ENCODE peak calls at places on chromosomes 11 and 22, in eight cellular contexts. P is pancreas; R is HuH-7.5; M is SJSA1; D is iPS-NIHi11; K is T-helper 17 cell; X is AG04449; H is effector memory CD8-positive, alpha-beta T cell. L is an unnamed sample.

GRCh38 chr22:24703101-24703500 is 71.4 kb downstream of the PIWIL3 start:
- DNase-seq in P (no peak), R (no peak), M (no peak), D (no peak), K (no peak), X (no peak), H (no peak), L (no peak)

GRCh38 chr11:73367482-73368024 is 8.6 kb upstream of the RELT start:
- DNase-seq in P (no peak), R (no peak), M (no peak), D (no peak), K (no peak), X (no peak), H (no peak), L (no peak)

GRCh38 chr22:30881361-30882180 is 87.0 kb downstream of the MORC2 start:
- DNase-seq in P (no peak), R (peak; percentile 62), M (no peak), D (peak; percentile 65), K (no peak), X (no peak), H (no peak), L (no peak)

GRCh38 chr22:50261615-50262459 is at the start of gene MAPK12:
- DNase-seq in P (no peak), R (peak; percentile 96), M (no peak), D (peak; percentile 93), K (no peak), X (no peak), H (no peak), L (no peak)

GRCh38 chr11:2434008-2434407 is 10.3 kb downstream of the TRPM5 start:
- DNase-seq in P (no peak), R (no peak), M (no peak), D (no peak), K (no peak), X (no peak), H (no peak), L (no peak)

GRCh38 chr11:68373810-68374501 is 61.6 kb downstream of the LRP5 start:
- DNase-seq in P (peak; percentile 52), R (peak; percentile 100), M (no peak), D (no peak), K (no peak), X (no peak), H (no peak), L (no peak)

GRCh38 chr22:27224485-27225364 is 567.3 kb downstream of the MIAT start:
- DNase-seq in P (no peak), R (no peak), M (peak; percentile 76), D (no peak), K (no peak), X (peak; percentile 37), H (no peak), L (no peak)

GRCh38 chr11:35288817-35289541 is 130.4 kb downstream of the SLC1A2 start:
- DNase-seq in P (no peak), R (no peak), M (peak; percentile 82), D (no peak), K (no peak), X (peak; percentile 16), H (no peak), L (no peak)

GRCh38 chr11:65856689-65857499 is 1.1 kb downstream of the CFL1 start:
- DNase-seq in P (peak; percentile 80), R (no peak), M (peak; percentile 93), D (no peak), K (peak; percentile 67), X (no peak), H (peak; percentile 79), L (peak; percentile 54)

GRCh38 chr11:120057595-120058581 is 80.0 kb downstream of the TRIM29 start:
- DNase-seq in P (no peak), R (no peak), M (no peak), D (peak; percentile 62), K (no peak), X (no peak), H (no peak), L (peak; percentile 47)

GRCh38 chr11:119794141-119794665 is 65.2 kb upstream of the NECTIN1 start:
- DNase-seq in P (no peak), R (no peak), M (no peak), D (no peak), K (no peak), X (no peak), H (no peak), L (no peak)

GRCh38 chr11:122853971-122854446 is 15.7 kb downstream of the CRTAM start:
- DNase-seq in P (peak; percentile 55), R (peak; percentile 35), M (peak; percentile 50), D (peak; percentile 80), K (peak; percentile 12), X (peak; percentile 42), H (peak; percentile 67), L (peak; percentile 34)

GRCh38 chr11:19844806-19845205 is 132.2 kb downstream of the NAV2 start:
- DNase-seq in P (no peak), R (no peak), M (no peak), D (no peak), K (no peak), X (no peak), H (no peak), L (no peak)

GRCh38 chr22:30301995-30302809 is 12.9 kb upstream of the CASTOR1 start:
- DNase-seq in P (no peak), R (no peak), M (no peak), D (no peak), K (no peak), X (no peak), H (no peak), L (no peak)

GRCh38 chr22:46604306-46604690 is 15.9 kb upstream of the GRAMD4 start:
- DNase-seq in P (no peak), R (no peak), M (peak; percentile 27), D (no peak), K (no peak), X (no peak), H (peak; percentile 11), L (peak; percentile 57)